ENCODE peak calls at places on chromosomes 2 and 18, in five cellular contexts. G, L, V, W and A are unnamed samples.

GRCh38 chr18:26888259-26888658 is 22.8 kb upstream of the AQP4 start:
- DNase-seq in G (no peak), L (no peak), V (no peak), W (no peak), A (no peak)

GRCh38 chr2:67036446-67036845 is 360.7 kb upstream of the ETAA1 start:
- DNase-seq in G (no peak), L (no peak), V (no peak), W (no peak), A (no peak)

GRCh38 chr2:101294861-101295260 is 13.6 kb downstream of the RNF149 start:
- DNase-seq in G (no peak), L (no peak), V (no peak), W (no peak), A (no peak)

GRCh38 chr2:147076634-147077033 is 768.2 kb upstream of the ACVR2A start:
- DNase-seq in G (peak), L (no peak), V (no peak), W (no peak), A (no peak)

GRCh38 chr18:75293591-75293990 is 83.0 kb downstream of the TSHZ1 start:
- DNase-seq in G (peak), L (no peak), V (no peak), W (no peak), A (no peak)

GRCh38 chr2:12717988-12718661 is 1.4 kb downstream of the TRIB2 start:
- DNase-seq in G (peak), L (no peak), V (no peak), W (peak), A (no peak)

GRCh38 chr2:171102802-171103201 is 57.9 kb downstream of the TLK1 start:
- DNase-seq in G (no peak), L (no peak), V (no peak), W (no peak), A (no peak)

GRCh38 chr2:71045151-71045550 is 23.3 kb upstream of the NAGK start:
- DNase-seq in G (no peak), L (no peak), V (no peak), W (no peak), A (no peak)

GRCh38 chr2:115650827-115651226 is 1208.4 kb downstream of the DPP10 start:
- DNase-seq in G (peak), L (no peak), V (no peak), W (no peak), A (no peak)

GRCh38 chr2:86238354-86238753 is 39.1 kb downstream of the MRPL35 start:
- DNase-seq in G (no peak), L (no peak), V (no peak), W (no peak), A (no peak)

GRCh38 chr2:99663641-99664040 is 173.8 kb upstream of the REV1 start:
- DNase-seq in G (no peak), L (no peak), V (no peak), W (no peak), A (no peak)

GRCh38 chr2:43228341-43228751 is 1.9 kb upstream of the ZFP36L2 start:
- DNase-seq in G (peak), L (no peak), V (no peak), W (no peak), A (no peak)

GRCh38 chr2:43230481-43230880 is 4.1 kb upstream of the ZFP36L2 start:
- DNase-seq in G (no peak), L (no peak), V (no peak), W (no peak), A (no peak)

GRCh38 chr2:43233218-43234212 is 7.1 kb upstream of the ZFP36L2 start:
- DNase-seq in G (no peak), L (no peak), V (no peak), W (no peak), A (no peak)

GRCh38 chr2:43228782-43229659 is 2.6 kb upstream of the ZFP36L2 start:
- DNase-seq in G (peak), L (no peak), V (no peak), W (no peak), A (no peak)

GRCh38 chr2:43230981-43231827 is 4.8 kb upstream of the ZFP36L2 start:
- DNase-seq in G (no peak), L (no peak), V (no peak), W (no peak), A (no peak)
- TF ChIP-seq CTCF in G (no peak), L (no peak), V (no peak), W (no peak), A (no peak)

GRCh38 chr2:200110380-200110779 is 155.0 kb downstream of the MAIP1 start:
- DNase-seq in G (no peak), L (no peak), V (no peak), W (no peak), A (no peak)
- TF ChIP-seq CTCF in G (no peak), L (no peak), V (no peak), W (no peak), A (no peak)

GRCh38 chr2:150911766-150912280 is 349.8 kb downstream of the RBM43 start:
- DNase-seq in G (peak), L (peak), V (peak), W (no peak), A (no peak)

GRCh38 chr2:150909090-150909489 is 352.6 kb downstream of the RBM43 start:
- DNase-seq in G (peak), L (no peak), V (no peak), W (no peak), A (no peak)

GRCh38 chr2:150907466-150907865 is 354.2 kb downstream of the RBM43 start:
- DNase-seq in G (no peak), L (no peak), V (no peak), W (no peak), A (no peak)

DNA sequence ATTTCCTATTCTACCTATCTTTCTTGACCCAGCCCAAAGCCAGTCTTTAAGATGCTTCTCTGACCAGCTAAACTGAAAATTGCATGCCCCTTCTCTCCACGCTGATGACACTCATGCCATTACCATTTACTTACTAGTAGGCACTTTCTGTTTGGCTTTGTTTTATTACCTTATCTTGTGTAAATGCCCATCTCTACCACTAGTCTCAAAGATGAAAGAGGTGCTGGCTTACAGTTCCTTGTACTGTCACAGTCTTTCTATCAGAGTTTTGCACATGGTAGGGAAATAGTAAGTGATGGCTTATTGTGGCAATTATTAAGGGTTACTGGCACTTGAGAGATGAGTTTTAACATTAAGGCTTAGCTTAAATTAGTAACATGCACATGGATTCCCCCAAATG is 352.1 kb downstream of the RBM43 start:
- DNase-seq in G (peak), L (no peak), V (no peak), W (no peak), A (no peak)
- TF ChIP-seq CTCF in G (no peak), L (no peak), V (no peak), W (peak), A (peak)

GRCh38 chr2:179020156-179020750 is 29.7 kb downstream of the CCDC141 start:
- DNase-seq in G (peak), L (no peak), V (no peak), W (peak), A (no peak)
- TF ChIP-seq CTCF in G (peak), L (no peak), V (peak), W (peak), A (peak)

GRCh38 chr2:217195658-217196446 is 336.0 kb upstream of the TNP1 start:
- DNase-seq in G (no peak), L (no peak), V (no peak), W (no peak), A (no peak)
- TF ChIP-seq CTCF in G (no peak), L (no peak), V (no peak), W (no peak), A (no peak)

DNA sequence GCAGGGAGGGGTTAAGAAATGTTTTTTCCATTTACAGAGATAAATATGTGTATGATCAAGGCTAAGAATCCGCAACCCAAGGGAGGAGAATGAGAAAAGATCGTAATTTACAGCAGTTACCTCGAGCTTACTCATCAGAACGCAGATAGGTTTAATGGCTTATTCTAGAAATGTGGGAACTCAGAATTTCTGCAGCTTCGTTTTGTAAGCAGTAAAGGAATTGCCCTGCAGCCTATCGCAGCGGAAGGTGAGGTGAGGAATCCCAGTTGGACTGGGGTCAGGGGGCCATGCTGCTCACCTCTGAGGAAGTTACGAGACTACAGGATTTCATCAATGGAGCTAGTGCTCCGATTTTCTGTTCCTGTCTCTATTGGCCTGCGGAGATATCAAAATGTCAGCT is 8.1 kb upstream of the TMEM200C start:
- DNase-seq in G (no peak), L (no peak), V (no peak), W (no peak), A (no peak)
- TF ChIP-seq CTCF in G (no peak), L (no peak), V (no peak), W (no peak), A (no peak)